ENCODE peak calls at places on chromosomes 7 and 10, in seven cellular contexts. One of them, this sample, is unnamed.
A peak's percentile ranks its signal among the peaks of the same experiment; 100 is the strongest.

GRCh38 chr10:1369665-1370064 is 313.5 kb downstream of the WDR37 start:
- DNase-seq in vagina: peak; percentile 34
- DNase-seq in WERI-Rb-1: no peak
- DNase-seq in kidney: no peak
- DNase-seq in DND-41: no peak
- DNase-seq in fibroblast of lung: no peak
- DNase-seq in PC-3: no peak
- DNase-seq in this sample: no peak

GRCh38 chr10:34821587-34822585 is 6.8 kb upstream of the PARD3 start:
- DNase-seq in fibroblast of lung: peak; percentile 44
- DNase-seq in PC-3: peak; percentile 92
- DNase-seq in DND-41: no peak
- DNase-seq in kidney: no peak
- DNase-seq in vagina: no peak
- DNase-seq in WERI-Rb-1: no peak
- DNase-seq in this sample: no peak

GRCh38 chr7:78924581-78924980 is 528.9 kb downstream of the MAGI2 start:
- DNase-seq in WERI-Rb-1: no peak
- DNase-seq in kidney: no peak
- DNase-seq in DND-41: no peak
- DNase-seq in fibroblast of lung: peak; percentile 17
- DNase-seq in vagina: no peak
- DNase-seq in PC-3: peak; percentile 50
- DNase-seq in this sample: peak; percentile 20

GRCh38 chr10:119020627-119020946 is 8.9 kb upstream of the NANOS1 start:
- DNase-seq in WERI-Rb-1: no peak
- DNase-seq in fibroblast of lung: peak; percentile 45
- DNase-seq in vagina: no peak
- DNase-seq in PC-3: peak; percentile 7
- DNase-seq in DND-41: no peak
- DNase-seq in kidney: no peak
- DNase-seq in this sample: no peak

GRCh38 chr7:158020706-158021095 is 566.9 kb downstream of the PTPRN2 start:
- DNase-seq in kidney: no peak
- DNase-seq in vagina: no peak
- DNase-seq in WERI-Rb-1: no peak
- DNase-seq in PC-3: no peak
- DNase-seq in fibroblast of lung: no peak
- DNase-seq in DND-41: no peak
- DNase-seq in this sample: no peak

GRCh38 chr10:118047363-118047719 is 600 bp upstream of the RAB11FIP2 start:
- DNase-seq in WERI-Rb-1: no peak
- DNase-seq in vagina: no peak
- DNase-seq in PC-3: no peak
- DNase-seq in DND-41: no peak
- DNase-seq in kidney: peak; percentile 59
- DNase-seq in fibroblast of lung: no peak
- DNase-seq in this sample: no peak

GRCh38 chr7:80827238-80827633 is 91.6 kb downstream of the SEMA3C start:
- DNase-seq in DND-41: no peak
- DNase-seq in kidney: no peak
- DNase-seq in vagina: no peak
- DNase-seq in WERI-Rb-1: no peak
- DNase-seq in PC-3: peak; percentile 31
- DNase-seq in fibroblast of lung: no peak
- DNase-seq in this sample: peak; percentile 54

GRCh38 chr7:142470336-142470830 is 212.5 kb upstream of the PRSS58 start:
- DNase-seq in vagina: no peak
- DNase-seq in WERI-Rb-1: no peak
- DNase-seq in kidney: no peak
- DNase-seq in fibroblast of lung: no peak
- DNase-seq in PC-3: no peak
- DNase-seq in DND-41: no peak
- DNase-seq in this sample: no peak

GRCh38 chr7:148473694-148474222 is 116.8 kb upstream of the C7orf33 start:
- DNase-seq in WERI-Rb-1: no peak
- DNase-seq in DND-41: no peak
- DNase-seq in PC-3: no peak
- DNase-seq in fibroblast of lung: no peak
- DNase-seq in kidney: no peak
- DNase-seq in vagina: no peak
- DNase-seq in this sample: no peak

GRCh38 chr7:100475549-100475948 is 3.5 kb downstream of the TSC22D4 start:
- DNase-seq in kidney: peak; percentile 78
- DNase-seq in fibroblast of lung: no peak
- DNase-seq in vagina: no peak
- DNase-seq in PC-3: no peak
- DNase-seq in DND-41: no peak
- DNase-seq in WERI-Rb-1: no peak
- DNase-seq in this sample: no peak

GRCh38 chr7:155644971-155645509 is 579 bp downstream of the RBM33 start:
- DNase-seq in vagina: no peak
- DNase-seq in PC-3: peak; percentile 23
- DNase-seq in DND-41: peak; percentile 55
- DNase-seq in kidney: no peak
- DNase-seq in fibroblast of lung: peak; percentile 28
- DNase-seq in WERI-Rb-1: peak; percentile 37
- DNase-seq in this sample: no peak

GRCh38 chr10:93851169-93851568 is 42.6 kb upstream of the SLC35G1 start:
- DNase-seq in WERI-Rb-1: no peak
- DNase-seq in fibroblast of lung: no peak
- DNase-seq in PC-3: no peak
- DNase-seq in kidney: no peak
- DNase-seq in DND-41: no peak
- DNase-seq in vagina: no peak
- DNase-seq in this sample: no peak

GRCh38 chr7:92747041-92747835 is 89.1 kb downstream of the CDK6 start:
- DNase-seq in kidney: no peak
- DNase-seq in DND-41: no peak
- DNase-seq in fibroblast of lung: peak; percentile 73
- DNase-seq in WERI-Rb-1: no peak
- DNase-seq in vagina: no peak
- DNase-seq in PC-3: peak; percentile 48
- DNase-seq in this sample: no peak

GRCh38 chr7:44311561-44312495 is 13.6 kb downstream of the CAMK2B start:
- DNase-seq in DND-41: no peak
- DNase-seq in PC-3: no peak
- DNase-seq in fibroblast of lung: no peak
- DNase-seq in WERI-Rb-1: no peak
- DNase-seq in vagina: peak; percentile 75
- DNase-seq in kidney: no peak
- DNase-seq in this sample: no peak

GRCh38 chr10:75508814-75509306 is 77.4 kb downstream of the LRMDA start:
- DNase-seq in fibroblast of lung: peak; percentile 90
- DNase-seq in PC-3: no peak
- DNase-seq in kidney: no peak
- DNase-seq in vagina: no peak
- DNase-seq in WERI-Rb-1: no peak
- DNase-seq in DND-41: no peak
- DNase-seq in this sample: no peak

GRCh38 chr10:122474145-122474739 is 12.9 kb downstream of the HTRA1 start:
- DNase-seq in vagina: no peak
- DNase-seq in kidney: peak; percentile 66
- DNase-seq in DND-41: no peak
- DNase-seq in fibroblast of lung: peak; percentile 56
- DNase-seq in WERI-Rb-1: no peak
- DNase-seq in PC-3: no peak
- DNase-seq in this sample: no peak

GRCh38 chr10:116783011-116783655 is 40.8 kb upstream of the HSPA12A start:
- DNase-seq in DND-41: no peak
- DNase-seq in PC-3: no peak
- DNase-seq in vagina: no peak
- DNase-seq in kidney: no peak
- DNase-seq in WERI-Rb-1: no peak
- DNase-seq in fibroblast of lung: peak; percentile 70
- DNase-seq in this sample: no peak

GRCh38 chr10:103839513-103839864 is 15.9 kb downstream of the SH3PXD2A start:
- DNase-seq in DND-41: no peak
- DNase-seq in kidney: no peak
- DNase-seq in vagina: no peak
- DNase-seq in WERI-Rb-1: no peak
- DNase-seq in PC-3: no peak
- DNase-seq in fibroblast of lung: no peak
- DNase-seq in this sample: no peak

GRCh38 chr7:101743241-101743994 is 74.0 kb upstream of the CUX1 start:
- DNase-seq in WERI-Rb-1: peak; percentile 66
- DNase-seq in DND-41: peak; percentile 82
- DNase-seq in PC-3: peak; percentile 49
- DNase-seq in fibroblast of lung: peak; percentile 74
- DNase-seq in vagina: no peak
- DNase-seq in kidney: no peak
- DNase-seq in this sample: peak; percentile 23

DNA sequence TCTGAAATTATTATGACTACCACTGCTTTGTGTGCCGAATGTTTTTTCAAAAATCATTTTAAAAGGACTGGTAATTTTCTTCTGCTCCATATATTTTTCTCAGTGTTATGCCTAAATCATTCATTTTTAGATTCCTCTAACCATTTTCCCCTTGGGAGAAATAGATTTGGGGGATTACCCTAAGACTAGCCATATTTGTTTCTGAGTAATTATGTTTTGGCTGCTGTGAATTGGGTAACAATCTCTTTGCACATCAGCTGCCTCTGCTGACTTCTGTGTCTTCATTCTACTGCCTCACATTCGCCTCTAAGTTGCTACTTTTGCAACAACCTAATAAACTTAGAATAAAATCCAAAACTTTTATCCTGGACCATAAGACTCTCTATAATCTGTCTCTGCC is 18.5 kb upstream of the MRC1 start:
- DNase-seq in PC-3: no peak
- DNase-seq in WERI-Rb-1: no peak
- DNase-seq in fibroblast of lung: no peak
- DNase-seq in kidney: no peak
- DNase-seq in DND-41: no peak
- DNase-seq in vagina: no peak
- DNase-seq in this sample: no peak
- TF ChIP-seq CTCF in PC-3: no peak
- TF ChIP-seq CTCF in WERI-Rb-1: no peak
- TF ChIP-seq CTCF in fibroblast of lung: no peak
- TF ChIP-seq CTCF in kidney: no peak
- TF ChIP-seq CTCF in DND-41: no peak
- TF ChIP-seq CTCF in vagina: no peak
- TF ChIP-seq CTCF in this sample: no peak

GRCh38 chr7:8441106-8441590 is 7.7 kb downstream of the NXPH1 start:
- DNase-seq in kidney: peak; percentile 39
- DNase-seq in PC-3: no peak
- DNase-seq in WERI-Rb-1: no peak
- DNase-seq in vagina: no peak
- DNase-seq in DND-41: no peak
- DNase-seq in fibroblast of lung: no peak
- DNase-seq in this sample: no peak

GRCh38 chr7:8443871-8444756 is 10.7 kb downstream of the NXPH1 start:
- DNase-seq in kidney: peak; percentile 52
- DNase-seq in fibroblast of lung: no peak
- DNase-seq in DND-41: no peak
- DNase-seq in WERI-Rb-1: peak; percentile 69
- DNase-seq in vagina: no peak
- DNase-seq in PC-3: no peak
- DNase-seq in this sample: no peak

GRCh38 chr7:8442295-8442813 is 8.9 kb downstream of the NXPH1 start:
- DNase-seq in fibroblast of lung: no peak
- DNase-seq in kidney: peak; percentile 55
- DNase-seq in PC-3: no peak
- DNase-seq in vagina: no peak
- DNase-seq in DND-41: no peak
- DNase-seq in WERI-Rb-1: no peak
- DNase-seq in this sample: no peak

GRCh38 chr7:8441602-8442294 is 8.3 kb downstream of the NXPH1 start:
- DNase-seq in WERI-Rb-1: no peak
- DNase-seq in fibroblast of lung: no peak
- DNase-seq in DND-41: no peak
- DNase-seq in kidney: no peak
- DNase-seq in vagina: no peak
- DNase-seq in PC-3: no peak
- DNase-seq in this sample: no peak

DNA sequence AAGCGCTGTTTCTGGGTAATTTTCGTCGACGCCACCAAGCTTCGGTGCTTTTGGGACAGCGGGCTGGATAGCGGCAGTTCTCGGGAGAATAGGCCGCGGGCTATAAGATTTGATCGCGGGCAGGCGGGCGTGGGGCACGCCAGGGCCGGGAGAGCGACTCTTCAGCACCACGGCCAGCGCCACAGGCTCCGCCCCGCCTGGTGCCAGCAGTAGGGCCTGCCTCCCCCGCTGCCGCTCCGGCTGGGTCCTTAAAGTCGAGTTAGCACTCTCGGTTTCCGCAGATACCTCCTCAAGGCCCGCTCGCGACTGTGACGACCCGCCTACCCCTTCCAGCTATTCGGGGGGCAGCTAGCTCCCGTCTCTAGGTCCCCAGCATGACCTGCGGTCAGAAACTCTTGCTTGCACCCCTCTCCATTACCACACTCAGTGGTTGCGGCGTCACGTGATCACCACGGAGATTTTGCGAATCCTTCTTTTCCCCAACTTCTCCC is 9.4 kb downstream of the NXPH1 start:
- DNase-seq in kidney: peak; percentile 71
- DNase-seq in DND-41: peak; percentile 40
- DNase-seq in vagina: no peak
- DNase-seq in fibroblast of lung: peak; percentile 33
- DNase-seq in WERI-Rb-1: peak; percentile 28
- DNase-seq in PC-3: no peak
- DNase-seq in this sample: no peak
- H3K4me3 ChIP-seq in kidney: no peak overlapping the region
- H3K4me3 ChIP-seq in DND-41: no peak overlapping the region
- H3K4me3 ChIP-seq in vagina: no peak overlapping the region
- H3K4me3 ChIP-seq in fibroblast of lung: no peak overlapping the region
- H3K4me3 ChIP-seq in WERI-Rb-1: peak overlapping the region; percentile 60
- H3K4me3 ChIP-seq in PC-3: no peak overlapping the region
- H3K4me3 ChIP-seq in this sample: no peak overlapping the region

DNA sequence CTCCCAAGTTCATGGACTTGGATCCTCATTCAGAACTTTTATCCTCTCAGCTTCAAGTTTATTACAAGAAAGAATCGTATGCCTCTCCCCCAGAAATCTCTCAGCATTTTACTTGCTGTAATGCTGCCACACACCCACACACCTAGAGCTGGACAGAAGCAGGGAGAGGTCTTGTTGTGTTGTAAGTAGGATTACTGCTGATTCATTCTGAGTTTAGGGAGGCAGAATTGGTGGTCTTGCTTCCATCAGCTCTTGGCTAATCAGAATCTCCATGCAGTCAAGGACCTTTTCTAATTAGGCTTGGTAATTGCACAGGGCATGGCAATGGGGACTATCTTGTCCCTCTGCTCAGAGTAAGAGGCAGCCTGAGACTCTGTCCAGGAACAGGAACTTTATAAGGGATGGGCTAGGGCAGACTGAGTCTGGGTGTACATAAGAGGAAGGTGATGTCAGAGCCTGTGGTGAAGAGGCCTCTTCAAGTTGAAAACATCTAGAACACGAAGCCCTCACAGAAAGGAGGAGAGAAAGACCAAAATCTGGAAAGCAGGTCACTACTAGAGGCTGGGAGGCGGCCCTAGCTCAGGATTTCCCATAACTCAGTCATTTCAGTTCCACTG is 7.0 kb upstream of the PTPRE start:
- DNase-seq in fibroblast of lung: peak; percentile 56
- DNase-seq in PC-3: no peak
- DNase-seq in WERI-Rb-1: no peak
- DNase-seq in kidney: no peak
- DNase-seq in DND-41: no peak
- DNase-seq in vagina: peak; percentile 74
- DNase-seq in this sample: no peak
- TF ChIP-seq CTCF in fibroblast of lung: no peak
- TF ChIP-seq CTCF in PC-3: no peak
- TF ChIP-seq CTCF in WERI-Rb-1: no peak
- TF ChIP-seq CTCF in kidney: no peak
- TF ChIP-seq CTCF in DND-41: no peak
- TF ChIP-seq CTCF in vagina: no peak
- TF ChIP-seq CTCF in this sample: no peak

GRCh38 chr10:63206576-63206975 is 73.4 kb downstream of the NRBF2 start:
- DNase-seq in PC-3: no peak
- DNase-seq in vagina: no peak
- DNase-seq in DND-41: no peak
- DNase-seq in kidney: no peak
- DNase-seq in WERI-Rb-1: no peak
- DNase-seq in fibroblast of lung: no peak
- DNase-seq in this sample: peak; percentile 24
- H3K4me3 ChIP-seq in PC-3: no peak overlapping the region
- H3K4me3 ChIP-seq in vagina: no peak overlapping the region
- H3K4me3 ChIP-seq in DND-41: no peak overlapping the region
- H3K4me3 ChIP-seq in kidney: no peak overlapping the region
- H3K4me3 ChIP-seq in WERI-Rb-1: no peak overlapping the region
- H3K4me3 ChIP-seq in fibroblast of lung: no peak overlapping the region
- H3K4me3 ChIP-seq in this sample: no peak overlapping the region